ENCODE peak calls at places on chromosomes 13 and 19, in seven cellular contexts. One of them, this sample, is unnamed.

GRCh38 chr13:51717786-51718398 is 86.1 kb downstream of the DHRS12 start:
- DNase-seq in C1 segment of cervical spinal cord: no peak
- DNase-seq in BJ: no peak
- DNase-seq in NCI-H69: peak
- DNase-seq in T-cell: no peak
- DNase-seq in pancreas: no peak
- DNase-seq in esophagus squamous epithelium: no peak
- DNase-seq in this sample: no peak

GRCh38 chr19:45470147-45471081 is 2.6 kb downstream of the FOSB start:
- DNase-seq in pancreas: peak
- DNase-seq in NCI-H69: no peak
- DNase-seq in T-cell: no peak
- DNase-seq in BJ: no peak
- DNase-seq in C1 segment of cervical spinal cord: no peak
- DNase-seq in esophagus squamous epithelium: no peak
- DNase-seq in this sample: no peak

GRCh38 chr19:16062789-16063188 is 13.5 kb upstream of the TPM4 start:
- DNase-seq in esophagus squamous epithelium: no peak
- DNase-seq in BJ: no peak
- DNase-seq in NCI-H69: peak
- DNase-seq in pancreas: no peak
- DNase-seq in C1 segment of cervical spinal cord: no peak
- DNase-seq in T-cell: peak
- DNase-seq in this sample: no peak

GRCh38 chr13:84961023-84961422 is 838.2 kb downstream of the SLITRK6 start:
- DNase-seq in esophagus squamous epithelium: no peak
- DNase-seq in C1 segment of cervical spinal cord: no peak
- DNase-seq in NCI-H69: no peak
- DNase-seq in T-cell: no peak
- DNase-seq in pancreas: no peak
- DNase-seq in BJ: no peak
- DNase-seq in this sample: no peak

GRCh38 chr13:51674276-51674675 is 90.0 kb downstream of the WDFY2 start:
- DNase-seq in BJ: no peak
- DNase-seq in T-cell: no peak
- DNase-seq in NCI-H69: no peak
- DNase-seq in esophagus squamous epithelium: no peak
- DNase-seq in C1 segment of cervical spinal cord: no peak
- DNase-seq in pancreas: peak
- DNase-seq in this sample: no peak

GRCh38 chr13:105471683-105472082 is 1063.8 kb downstream of the EFNB2 start:
- DNase-seq in NCI-H69: no peak
- DNase-seq in pancreas: no peak
- DNase-seq in BJ: no peak
- DNase-seq in C1 segment of cervical spinal cord: no peak
- DNase-seq in T-cell: no peak
- DNase-seq in esophagus squamous epithelium: no peak
- DNase-seq in this sample: no peak

GRCh38 chr19:7862413-7862951 is 11.7 kb downstream of the PRR36 start:
- DNase-seq in pancreas: peak
- DNase-seq in T-cell: peak
- DNase-seq in NCI-H69: peak
- DNase-seq in esophagus squamous epithelium: no peak
- DNase-seq in C1 segment of cervical spinal cord: no peak
- DNase-seq in BJ: no peak
- DNase-seq in this sample: peak

GRCh38 chr13:44317752-44318550 is 55.7 kb upstream of the SERP2 start:
- DNase-seq in C1 segment of cervical spinal cord: no peak
- DNase-seq in BJ: no peak
- DNase-seq in pancreas: no peak
- DNase-seq in esophagus squamous epithelium: no peak
- DNase-seq in NCI-H69: peak
- DNase-seq in T-cell: no peak
- DNase-seq in this sample: no peak

GRCh38 chr13:94342436-94343242 is 136.8 kb downstream of the DCT start:
- DNase-seq in pancreas: no peak
- DNase-seq in C1 segment of cervical spinal cord: no peak
- DNase-seq in T-cell: no peak
- DNase-seq in esophagus squamous epithelium: no peak
- DNase-seq in BJ: no peak
- DNase-seq in NCI-H69: no peak
- DNase-seq in this sample: no peak

GRCh38 chr13:53749306-53749705 is 720.7 kb downstream of the OLFM4 start:
- DNase-seq in NCI-H69: no peak
- DNase-seq in esophagus squamous epithelium: no peak
- DNase-seq in T-cell: no peak
- DNase-seq in pancreas: no peak
- DNase-seq in C1 segment of cervical spinal cord: no peak
- DNase-seq in BJ: no peak
- DNase-seq in this sample: no peak

GRCh38 chr13:79936368-79937136 is 404.4 kb downstream of the SPRY2 start:
- DNase-seq in BJ: peak
- DNase-seq in T-cell: no peak
- DNase-seq in esophagus squamous epithelium: no peak
- DNase-seq in NCI-H69: no peak
- DNase-seq in pancreas: peak
- DNase-seq in C1 segment of cervical spinal cord: peak
- DNase-seq in this sample: peak

GRCh38 chr19:18173572-18174294 is at the start of gene IFI30:
- DNase-seq in T-cell: no peak
- DNase-seq in NCI-H69: peak
- DNase-seq in pancreas: peak
- DNase-seq in C1 segment of cervical spinal cord: peak
- DNase-seq in esophagus squamous epithelium: peak
- DNase-seq in BJ: no peak
- DNase-seq in this sample: peak

GRCh38 chr19:12265921-12266704 is 28.6 kb downstream of the ZNF44 start:
- DNase-seq in pancreas: no peak
- DNase-seq in C1 segment of cervical spinal cord: no peak
- DNase-seq in NCI-H69: no peak
- DNase-seq in BJ: no peak
- DNase-seq in T-cell: no peak
- DNase-seq in esophagus squamous epithelium: no peak
- DNase-seq in this sample: no peak

GRCh38 chr19:46748325-46749109 is 2.3 kb upstream of the STRN4 start:
- DNase-seq in NCI-H69: peak
- DNase-seq in pancreas: no peak
- DNase-seq in esophagus squamous epithelium: no peak
- DNase-seq in C1 segment of cervical spinal cord: no peak
- DNase-seq in T-cell: peak
- DNase-seq in BJ: no peak
- DNase-seq in this sample: no peak

GRCh38 chr19:45973564-45974338 is at the start of gene NOVA2:
- DNase-seq in T-cell: no peak
- DNase-seq in BJ: no peak
- DNase-seq in NCI-H69: peak
- DNase-seq in C1 segment of cervical spinal cord: peak
- DNase-seq in pancreas: peak
- DNase-seq in esophagus squamous epithelium: no peak
- DNase-seq in this sample: no peak

GRCh38 chr13:74675185-74675584 is 541.0 kb upstream of the KLF12 start:
- DNase-seq in T-cell: no peak
- DNase-seq in C1 segment of cervical spinal cord: no peak
- DNase-seq in NCI-H69: no peak
- DNase-seq in esophagus squamous epithelium: no peak
- DNase-seq in pancreas: no peak
- DNase-seq in BJ: no peak
- DNase-seq in this sample: no peak

GRCh38 chr19:5455367-5456129 is at the start of gene ZNRF4:
- DNase-seq in NCI-H69: no peak
- DNase-seq in pancreas: no peak
- DNase-seq in T-cell: no peak
- DNase-seq in BJ: no peak
- DNase-seq in esophagus squamous epithelium: no peak
- DNase-seq in C1 segment of cervical spinal cord: no peak
- DNase-seq in this sample: no peak

GRCh38 chr19:56689198-56689597 is 17.6 kb upstream of the ZNF835 start:
- DNase-seq in T-cell: no peak
- DNase-seq in C1 segment of cervical spinal cord: no peak
- DNase-seq in pancreas: no peak
- DNase-seq in BJ: no peak
- DNase-seq in NCI-H69: no peak
- DNase-seq in esophagus squamous epithelium: no peak
- DNase-seq in this sample: no peak

GRCh38 chr13:29436291-29436690 is 159.2 kb downstream of the SLC7A1 start:
- DNase-seq in C1 segment of cervical spinal cord: no peak
- DNase-seq in NCI-H69: no peak
- DNase-seq in esophagus squamous epithelium: no peak
- DNase-seq in pancreas: no peak
- DNase-seq in BJ: peak
- DNase-seq in T-cell: no peak
- DNase-seq in this sample: no peak

GRCh38 chr13:111899714-111900389 is 167.1 kb upstream of the SOX1 start:
- DNase-seq in C1 segment of cervical spinal cord: no peak
- DNase-seq in esophagus squamous epithelium: no peak
- DNase-seq in T-cell: no peak
- DNase-seq in NCI-H69: no peak
- DNase-seq in BJ: no peak
- DNase-seq in pancreas: no peak
- DNase-seq in this sample: no peak

GRCh38 chr13:94419304-94419943 is 60.1 kb downstream of the DCT start:
- DNase-seq in esophagus squamous epithelium: no peak
- DNase-seq in C1 segment of cervical spinal cord: no peak
- DNase-seq in NCI-H69: no peak
- DNase-seq in pancreas: no peak
- DNase-seq in T-cell: no peak
- DNase-seq in BJ: no peak
- DNase-seq in this sample: no peak

GRCh38 chr13:101272886-101273285 is 143.4 kb downstream of the NALCN start:
- DNase-seq in NCI-H69: no peak
- DNase-seq in BJ: no peak
- DNase-seq in T-cell: no peak
- DNase-seq in esophagus squamous epithelium: no peak
- DNase-seq in C1 segment of cervical spinal cord: no peak
- DNase-seq in pancreas: no peak
- DNase-seq in this sample: no peak

GRCh38 chr13:70623260-70623659 is 515.0 kb upstream of the KLHL1 start:
- DNase-seq in pancreas: no peak
- DNase-seq in T-cell: no peak
- DNase-seq in C1 segment of cervical spinal cord: no peak
- DNase-seq in esophagus squamous epithelium: no peak
- DNase-seq in NCI-H69: peak
- DNase-seq in BJ: no peak
- DNase-seq in this sample: no peak

GRCh38 chr13:49248433-49249002 is 793 bp downstream of the CDADC1 start:
- DNase-seq in pancreas: no peak
- DNase-seq in esophagus squamous epithelium: no peak
- DNase-seq in NCI-H69: peak
- DNase-seq in BJ: no peak
- DNase-seq in C1 segment of cervical spinal cord: peak
- DNase-seq in T-cell: no peak
- DNase-seq in this sample: no peak

GRCh38 chr13:112756967-112757758 is 67.3 kb downstream of the ATP11A start:
- DNase-seq in pancreas: no peak
- DNase-seq in C1 segment of cervical spinal cord: peak
- DNase-seq in esophagus squamous epithelium: no peak
- DNase-seq in NCI-H69: peak
- DNase-seq in T-cell: no peak
- DNase-seq in BJ: no peak
- DNase-seq in this sample: no peak